ENCODE peak calls at places on chromosomes 12 and 14, in six cellular contexts. N is lower lobe of right lung, J is K562, D is OCI-LY7, W is AG10803, U is HepG2. X is an unnamed sample.

GRCh38 chr14:83909507-83909906 is 1620.4 kb upstream of the FLRT2 start:
- DNase-seq in D (no peak), W (no peak), U (no peak), N (no peak), J (no peak), X (peak; percentile 19)

GRCh38 chr14:68911594-68912227 is 67.4 kb downstream of the ACTN1 start:
- DNase-seq in D (peak; percentile 82), U (peak; percentile 74), J (peak; percentile 81), N (peak; percentile 64), W (peak; percentile 64), X (peak; percentile 78)

GRCh38 chr14:74380172-74380571 is 31.9 kb downstream of the VRTN start:
- DNase-seq in N (no peak), U (no peak), D (no peak), J (no peak), W (peak; percentile 3), X (no peak)

GRCh38 chr14:29521526-29522137 is 406.0 kb downstream of the PRKD1 start:
- DNase-seq in D (peak; percentile 3), J (peak; percentile 15), W (no peak), N (no peak), U (no peak), X (peak; percentile 40)

GRCh38 chr12:127130506-127131100 is 1136.4 kb upstream of the TMEM132C start:
- DNase-seq in W (no peak), N (no peak), J (no peak), D (no peak), U (no peak), X (peak; percentile 35)

GRCh38 chr12:8912910-8913309 is 1.4 kb upstream of the PHC1 start:
- DNase-seq in W (no peak), D (peak; percentile 60), U (no peak), J (peak; percentile 16), N (no peak), X (peak; percentile 5)

GRCh38 chr12:132786192-132786591 is 24.6 kb upstream of the ANKLE2 start:
- DNase-seq in N (no peak), D (no peak), J (no peak), W (no peak), U (no peak), X (no peak)

GRCh38 chr12:124358572-124358971 is 63.7 kb downstream of the RFLNA start:
- DNase-seq in J (no peak), U (no peak), N (no peak), W (no peak), D (no peak), X (no peak)

GRCh38 chr14:68394719-68395117 is 398.1 kb downstream of the ZFP36L1 start:
- DNase-seq in N (no peak), D (no peak), J (no peak), U (no peak), W (no peak), X (no peak)

GRCh38 chr12:64123448-64123847 is 98.6 kb downstream of the KICS2 start:
- DNase-seq in U (no peak), J (no peak), W (no peak), N (no peak), D (no peak), X (no peak)

GRCh38 chr14:49953196-49953595 is 60.3 kb downstream of the ARF6 start:
- DNase-seq in N (no peak), D (no peak), U (no peak), W (no peak), J (no peak), X (no peak)

GRCh38 chr12:108890208-108890607 is 10.3 kb downstream of the DAO start:
- DNase-seq in U (no peak), W (no peak), D (peak; percentile 32), N (no peak), J (peak; percentile 25), X (peak; percentile 4)

GRCh38 chr12:105047303-105047702 is 37.0 kb downstream of the ALDH1L2 start:
- DNase-seq in J (no peak), W (no peak), U (no peak), D (no peak), N (no peak), X (peak; percentile 19)

GRCh38 chr12:85179680-85180300 is 100.2 kb upstream of the ALX1 start:
- DNase-seq in U (no peak), J (no peak), D (no peak), W (no peak), N (no peak), X (peak; percentile 18)

GRCh38 chr12:100267603-100268281 is 765 bp downstream of the SCYL2 start:
- DNase-seq in U (peak; percentile 12), N (no peak), D (no peak), W (peak; percentile 38), J (peak; percentile 37), X (peak; percentile 50)

GRCh38 chr12:76346798-76347420 is 1.3 kb downstream of the BBS10 start:
- DNase-seq in W (peak; percentile 77), D (peak; percentile 63), U (peak; percentile 50), N (no peak), J (peak; percentile 65), X (peak; percentile 77)

GRCh38 chr12:74980510-74980909 is 229.1 kb downstream of the KCNC2 start:
- DNase-seq in N (no peak), W (no peak), U (no peak), J (no peak), D (no peak), X (no peak)

GRCh38 chr12:27844427-27845090 is 64.5 kb upstream of the MANSC4 start:
- DNase-seq in W (no peak), U (peak; percentile 15), D (no peak), N (no peak), J (no peak), X (no peak)

GRCh38 chr12:130300725-130301124 is 37.0 kb upstream of the PIWIL1 start:
- DNase-seq in D (no peak), W (no peak), J (no peak), N (no peak), U (no peak), X (no peak)

GRCh38 chr14:92653162-92653651 is 95.2 kb downstream of the LGMN start:
- DNase-seq in N (peak; percentile 66), W (no peak), J (no peak), U (no peak), D (no peak), X (no peak)

GRCh38 chr12:41190360-41190759 is 2.2 kb downstream of the PDZRN4 start:
- DNase-seq in J (peak; percentile 2), D (no peak), N (no peak), W (no peak), U (peak; percentile 2), X (peak; percentile 35)

GRCh38 chr14:33911046-33911445 is 39.8 kb downstream of the EGLN3 start:
- DNase-seq in N (no peak), D (no peak), J (no peak), U (no peak), W (no peak), X (no peak)

GRCh38 chr14:33906968-33907367 is 43.9 kb downstream of the EGLN3 start:
- DNase-seq in U (no peak), D (no peak), W (no peak), N (no peak), J (no peak), X (no peak)

GRCh38 chr14:33904609-33905008 is 46.3 kb downstream of the EGLN3 start:
- DNase-seq in W (no peak), J (no peak), U (no peak), N (no peak), D (no peak), X (no peak)

GRCh38 chr14:33908540-33909223 is 42.2 kb downstream of the EGLN3 start:
- DNase-seq in W (no peak), J (no peak), U (peak; percentile 50), D (no peak), N (no peak), X (no peak)

DNA sequence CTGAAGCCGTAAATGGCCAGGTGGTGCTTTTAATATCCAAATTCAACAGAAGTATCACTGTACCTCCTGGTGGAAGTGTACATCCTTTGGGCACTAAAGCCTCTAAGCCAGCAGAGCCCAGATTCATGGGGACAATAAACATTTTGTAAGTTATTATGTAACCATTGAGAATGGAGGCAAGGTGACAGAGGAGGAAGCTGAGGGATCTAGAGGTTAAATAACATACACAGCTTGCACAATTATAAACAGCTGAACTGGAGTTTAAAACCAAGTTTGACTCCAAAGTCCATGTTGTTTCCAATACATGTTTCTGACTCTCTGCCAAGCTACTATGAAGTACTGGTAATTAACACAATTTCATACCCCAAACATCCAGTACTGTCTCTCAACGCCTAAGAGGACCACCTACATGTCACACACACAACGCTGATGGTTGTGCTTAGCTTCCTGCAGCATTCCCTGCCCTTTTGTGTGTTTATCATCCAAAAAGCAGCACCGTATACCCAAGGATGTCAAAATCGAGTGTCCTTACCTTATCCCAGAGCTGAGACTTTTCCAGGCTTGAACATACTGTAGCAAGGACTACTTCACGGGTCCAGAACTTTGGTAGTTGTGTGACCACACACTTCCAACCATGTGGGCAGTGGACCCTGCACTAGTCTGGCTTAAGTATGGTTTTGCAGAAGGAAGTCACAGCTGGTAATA is 41.3 kb downstream of the EGLN3 start:
- DNase-seq in D (no peak), W (no peak), J (no peak), N (no peak), U (peak; percentile 81), X (no peak)
- H3K4me3 ChIP-seq in D (no peak overlapping the region), W (no peak overlapping the region), J (no peak overlapping the region), N (no peak overlapping the region), U (no peak overlapping the region), X (no peak overlapping the region)

GRCh38 chr12:50609292-50609874 is 104.6 kb downstream of the DIP2B start:
- DNase-seq in W (no peak), N (no peak), U (no peak), D (no peak), J (no peak), X (no peak)

GRCh38 chr12:50613463-50613862 is 108.7 kb downstream of the DIP2B start:
- DNase-seq in D (no peak), J (no peak), N (no peak), W (no peak), U (no peak), X (no peak)

GRCh38 chr12:50612882-50613281 is 108.1 kb downstream of the DIP2B start:
- DNase-seq in N (no peak), D (no peak), J (no peak), W (no peak), U (no peak), X (no peak)

GRCh38 chr12:50611021-50611420 is 106.2 kb downstream of the DIP2B start:
- DNase-seq in W (no peak), D (no peak), N (no peak), J (no peak), U (no peak), X (no peak)

DNA sequence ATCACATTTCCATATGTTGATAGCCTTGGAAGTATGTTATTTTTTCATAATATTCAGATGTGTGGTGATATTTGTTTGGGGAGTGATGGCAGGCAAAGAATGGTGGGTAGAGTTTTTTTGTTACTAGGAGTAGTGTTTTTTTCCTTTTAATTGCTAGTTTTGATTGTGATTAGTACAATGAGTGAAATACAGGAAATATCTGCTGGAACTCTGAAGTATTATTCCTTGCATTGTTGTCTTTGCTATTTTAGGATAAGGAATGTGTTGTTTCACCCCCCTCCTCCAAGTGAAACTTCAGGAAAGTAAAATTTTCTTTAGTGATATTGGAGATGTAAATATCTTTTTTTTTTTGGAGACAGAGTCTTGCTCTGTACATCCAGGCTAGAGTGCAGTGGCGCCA is 105.4 kb downstream of the DIP2B start:
- DNase-seq in U (no peak), J (no peak), D (no peak), N (no peak), W (no peak), X (no peak)
- TF ChIP-seq CTCF in U (no peak), J (no peak), D (no peak), N (no peak), W (no peak), X (no peak)

GRCh38 chr12:14239935-14240872 is 125.3 kb upstream of the ATF7IP start:
- DNase-seq in U (no peak), D (peak; percentile 76), N (peak; percentile 62), W (no peak), J (no peak), X (no peak)
- H3K4me3 ChIP-seq in U (no peak overlapping the region), D (peak overlapping the region; percentile 57), N (peak overlapping the region; percentile 24), W (peak overlapping the region; percentile 5), J (no peak overlapping the region), X (no peak overlapping the region)

GRCh38 chr12:54012631-54013398 is 4.0 kb downstream of the HOXC8 start:
- DNase-seq in D (peak; percentile 36), U (no peak), J (no peak), W (no peak), N (no peak), X (peak; percentile 51)
- TF ChIP-seq CTCF in D (peak; percentile 62), U (no peak), J (no peak), W (peak; percentile 41), N (no peak), X (peak; percentile 2)